ENCODE peak calls at places on chromosomes 3 and 15, in nine cellular contexts. One of them, this sample, is unnamed.

GRCh38 chr15:72616491-72617210 is 37.8 kb upstream of the GOLGA6B start:
- DNase-seq in NCI-H774: no peak
- DNase-seq in cerebellum: no peak
- DNase-seq in Calu3: no peak
- DNase-seq in stromal cell of bone marrow: no peak
- DNase-seq in stomach: no peak
- DNase-seq in HT-29: no peak
- DNase-seq in RCC 7860: no peak
- DNase-seq in NCI-H345: no peak
- DNase-seq in this sample: no peak

GRCh38 chr3:39180546-39181346 is 11.6 kb downstream of the XIRP1 start:
- DNase-seq in NCI-H774: peak; percentile 79
- DNase-seq in HT-29: peak; percentile 84
- DNase-seq in Calu3: peak; percentile 89
- DNase-seq in RCC 7860: peak; percentile 48
- DNase-seq in stomach: peak; percentile 97
- DNase-seq in cerebellum: peak; percentile 76
- DNase-seq in stromal cell of bone marrow: peak; percentile 60
- DNase-seq in NCI-H345: peak; percentile 84
- DNase-seq in this sample: peak; percentile 73

GRCh38 chr3:110881069-110881468 is 190.5 kb upstream of the NECTIN3 start:
- DNase-seq in NCI-H774: peak; percentile 50
- DNase-seq in stomach: peak; percentile 89
- DNase-seq in NCI-H345: no peak
- DNase-seq in cerebellum: peak; percentile 63
- DNase-seq in RCC 7860: no peak
- DNase-seq in stromal cell of bone marrow: no peak
- DNase-seq in Calu3: peak; percentile 27
- DNase-seq in HT-29: peak; percentile 73
- DNase-seq in this sample: no peak

GRCh38 chr15:95457520-95457919 is 873.0 kb upstream of the NR2F2 start:
- DNase-seq in stomach: no peak
- DNase-seq in HT-29: no peak
- DNase-seq in RCC 7860: no peak
- DNase-seq in cerebellum: no peak
- DNase-seq in stromal cell of bone marrow: no peak
- DNase-seq in NCI-H774: no peak
- DNase-seq in Calu3: no peak
- DNase-seq in NCI-H345: no peak
- DNase-seq in this sample: no peak

GRCh38 chr3:177424541-177424940 is 227.3 kb upstream of the TBL1XR1 start:
- DNase-seq in NCI-H345: no peak
- DNase-seq in HT-29: no peak
- DNase-seq in Calu3: no peak
- DNase-seq in cerebellum: no peak
- DNase-seq in stromal cell of bone marrow: no peak
- DNase-seq in RCC 7860: no peak
- DNase-seq in stomach: no peak
- DNase-seq in NCI-H774: no peak
- DNase-seq in this sample: no peak

GRCh38 chr3:130414457-130414856 is 69.0 kb downstream of the COL6A5 start:
- DNase-seq in Calu3: no peak
- DNase-seq in stomach: no peak
- DNase-seq in RCC 7860: no peak
- DNase-seq in cerebellum: no peak
- DNase-seq in stromal cell of bone marrow: no peak
- DNase-seq in HT-29: no peak
- DNase-seq in NCI-H774: no peak
- DNase-seq in NCI-H345: no peak
- DNase-seq in this sample: no peak

GRCh38 chr15:40066531-40066930 is 27.6 kb upstream of the SRP14 start:
- DNase-seq in HT-29: no peak
- DNase-seq in NCI-H774: no peak
- DNase-seq in Calu3: no peak
- DNase-seq in stromal cell of bone marrow: no peak
- DNase-seq in RCC 7860: no peak
- DNase-seq in cerebellum: no peak
- DNase-seq in stomach: no peak
- DNase-seq in NCI-H345: no peak
- DNase-seq in this sample: peak; percentile 14

GRCh38 chr3:126389112-126389791 is 5.5 kb upstream of the CFAP100 start:
- DNase-seq in NCI-H345: peak; percentile 59
- DNase-seq in NCI-H774: peak; percentile 79
- DNase-seq in HT-29: peak; percentile 96
- DNase-seq in RCC 7860: peak; percentile 11
- DNase-seq in Calu3: peak; percentile 96
- DNase-seq in stomach: peak; percentile 95
- DNase-seq in stromal cell of bone marrow: peak; percentile 50
- DNase-seq in cerebellum: peak; percentile 80
- DNase-seq in this sample: peak; percentile 5

GRCh38 chr3:71428841-71429609 is 154.5 kb downstream of the FOXP1 start:
- DNase-seq in stromal cell of bone marrow: peak; percentile 28
- DNase-seq in stomach: no peak
- DNase-seq in cerebellum: no peak
- DNase-seq in NCI-H345: peak; percentile 42
- DNase-seq in Calu3: peak; percentile 32
- DNase-seq in RCC 7860: peak; percentile 31
- DNase-seq in NCI-H774: no peak
- DNase-seq in HT-29: no peak
- DNase-seq in this sample: peak; percentile 59

GRCh38 chr3:33146791-33147445 is 33.1 kb downstream of the CRTAP start:
- DNase-seq in Calu3: no peak
- DNase-seq in HT-29: peak; percentile 14
- DNase-seq in NCI-H345: no peak
- DNase-seq in RCC 7860: no peak
- DNase-seq in NCI-H774: no peak
- DNase-seq in stomach: no peak
- DNase-seq in cerebellum: no peak
- DNase-seq in stromal cell of bone marrow: peak; percentile 71
- DNase-seq in this sample: peak; percentile 45